ENCODE peak calls at places on chromosomes 7 and 10, in eight cellular contexts. One of them, this sample, is unnamed.

GRCh38 chr7:340200-340937 is 50.4 kb downstream of the FOXL3 start:
- DNase-seq in bronchial epithelial cell: no peak
- DNase-seq in T-helper 1 cell: no peak
- DNase-seq in GDM1: no peak
- DNase-seq in astrocyte of the cerebellum: no peak
- DNase-seq in effector CD4-positive, alpha-beta T cell: no peak
- DNase-seq in activated naive CD4-positive, alpha-beta T cell treated with Interleukin-2 at 50 U/mL for 16 hours: no peak
- DNase-seq in SW480: no peak
- DNase-seq in this sample: no peak

GRCh38 chr10:114327537-114328277 is 76.6 kb downstream of the AFAP1L2 start:
- DNase-seq in astrocyte of the cerebellum: no peak
- DNase-seq in SW480: no peak
- DNase-seq in effector CD4-positive, alpha-beta T cell: no peak
- DNase-seq in GDM1: no peak
- DNase-seq in activated naive CD4-positive, alpha-beta T cell treated with Interleukin-2 at 50 U/mL for 16 hours: no peak
- DNase-seq in bronchial epithelial cell: no peak
- DNase-seq in T-helper 1 cell: no peak
- DNase-seq in this sample: no peak

GRCh38 chr10:100972115-100972903 is 3.0 kb downstream of the SEMA4G start:
- DNase-seq in GDM1: no peak
- DNase-seq in T-helper 1 cell: no peak
- DNase-seq in bronchial epithelial cell: no peak
- DNase-seq in astrocyte of the cerebellum: no peak
- DNase-seq in effector CD4-positive, alpha-beta T cell: no peak
- DNase-seq in SW480: no peak
- DNase-seq in activated naive CD4-positive, alpha-beta T cell treated with Interleukin-2 at 50 U/mL for 16 hours: no peak
- DNase-seq in this sample: peak

GRCh38 chr10:1050555-1050954 is 1.6 kb upstream of the IDI1 start:
- DNase-seq in GDM1: no peak
- DNase-seq in SW480: peak
- DNase-seq in bronchial epithelial cell: peak
- DNase-seq in activated naive CD4-positive, alpha-beta T cell treated with Interleukin-2 at 50 U/mL for 16 hours: peak
- DNase-seq in effector CD4-positive, alpha-beta T cell: peak
- DNase-seq in T-helper 1 cell: peak
- DNase-seq in astrocyte of the cerebellum: no peak
- DNase-seq in this sample: no peak

GRCh38 chr7:13560441-13560840 is 429.0 kb downstream of the ETV1 start:
- DNase-seq in activated naive CD4-positive, alpha-beta T cell treated with Interleukin-2 at 50 U/mL for 16 hours: no peak
- DNase-seq in astrocyte of the cerebellum: no peak
- DNase-seq in bronchial epithelial cell: peak
- DNase-seq in T-helper 1 cell: no peak
- DNase-seq in effector CD4-positive, alpha-beta T cell: no peak
- DNase-seq in SW480: no peak
- DNase-seq in GDM1: no peak
- DNase-seq in this sample: no peak

GRCh38 chr7:74542558-74543117 is 88.9 kb downstream of the GTF2IRD1 start:
- DNase-seq in astrocyte of the cerebellum: no peak
- DNase-seq in activated naive CD4-positive, alpha-beta T cell treated with Interleukin-2 at 50 U/mL for 16 hours: no peak
- DNase-seq in SW480: no peak
- DNase-seq in effector CD4-positive, alpha-beta T cell: no peak
- DNase-seq in bronchial epithelial cell: peak
- DNase-seq in GDM1: no peak
- DNase-seq in T-helper 1 cell: no peak
- DNase-seq in this sample: no peak

GRCh38 chr7:91836065-91836368 is 44.5 kb downstream of the MTERF1 start:
- DNase-seq in GDM1: no peak
- DNase-seq in SW480: no peak
- DNase-seq in T-helper 1 cell: no peak
- DNase-seq in bronchial epithelial cell: peak
- DNase-seq in effector CD4-positive, alpha-beta T cell: no peak
- DNase-seq in activated naive CD4-positive, alpha-beta T cell treated with Interleukin-2 at 50 U/mL for 16 hours: no peak
- DNase-seq in astrocyte of the cerebellum: no peak
- DNase-seq in this sample: no peak

GRCh38 chr10:86974484-86974883 is 6.2 kb downstream of the ADIRF start:
- DNase-seq in GDM1: no peak
- DNase-seq in effector CD4-positive, alpha-beta T cell: no peak
- DNase-seq in activated naive CD4-positive, alpha-beta T cell treated with Interleukin-2 at 50 U/mL for 16 hours: no peak
- DNase-seq in SW480: no peak
- DNase-seq in astrocyte of the cerebellum: no peak
- DNase-seq in bronchial epithelial cell: peak
- DNase-seq in T-helper 1 cell: no peak
- DNase-seq in this sample: no peak

GRCh38 chr10:28880551-28880950 is 203.2 kb downstream of the BAMBI start:
- DNase-seq in bronchial epithelial cell: no peak
- DNase-seq in astrocyte of the cerebellum: no peak
- DNase-seq in T-helper 1 cell: no peak
- DNase-seq in SW480: no peak
- DNase-seq in GDM1: no peak
- DNase-seq in activated naive CD4-positive, alpha-beta T cell treated with Interleukin-2 at 50 U/mL for 16 hours: no peak
- DNase-seq in effector CD4-positive, alpha-beta T cell: no peak
- DNase-seq in this sample: no peak

GRCh38 chr7:75734586-75735047 is 4.1 kb downstream of the HIP1 start:
- DNase-seq in T-helper 1 cell: no peak
- DNase-seq in effector CD4-positive, alpha-beta T cell: no peak
- DNase-seq in activated naive CD4-positive, alpha-beta T cell treated with Interleukin-2 at 50 U/mL for 16 hours: no peak
- DNase-seq in SW480: no peak
- DNase-seq in GDM1: no peak
- DNase-seq in astrocyte of the cerebellum: no peak
- DNase-seq in bronchial epithelial cell: no peak
- DNase-seq in this sample: no peak

GRCh38 chr7:5352440-5353010 is 69.8 kb downstream of the SLC29A4 start:
- DNase-seq in T-helper 1 cell: no peak
- DNase-seq in effector CD4-positive, alpha-beta T cell: no peak
- DNase-seq in astrocyte of the cerebellum: no peak
- DNase-seq in GDM1: no peak
- DNase-seq in SW480: no peak
- DNase-seq in bronchial epithelial cell: no peak
- DNase-seq in activated naive CD4-positive, alpha-beta T cell treated with Interleukin-2 at 50 U/mL for 16 hours: no peak
- DNase-seq in this sample: no peak

GRCh38 chr7:4700577-4701235 is 18.6 kb downstream of the FOXK1 start:
- DNase-seq in bronchial epithelial cell: peak
- DNase-seq in astrocyte of the cerebellum: peak
- DNase-seq in activated naive CD4-positive, alpha-beta T cell treated with Interleukin-2 at 50 U/mL for 16 hours: no peak
- DNase-seq in GDM1: no peak
- DNase-seq in SW480: no peak
- DNase-seq in effector CD4-positive, alpha-beta T cell: no peak
- DNase-seq in T-helper 1 cell: no peak
- DNase-seq in this sample: no peak

GRCh38 chr7:128831178-128831993 is 1.2 kb downstream of the FLNC start:
- DNase-seq in T-helper 1 cell: no peak
- DNase-seq in GDM1: peak
- DNase-seq in effector CD4-positive, alpha-beta T cell: no peak
- DNase-seq in astrocyte of the cerebellum: peak
- DNase-seq in bronchial epithelial cell: no peak
- DNase-seq in activated naive CD4-positive, alpha-beta T cell treated with Interleukin-2 at 50 U/mL for 16 hours: no peak
- DNase-seq in SW480: no peak
- DNase-seq in this sample: peak

GRCh38 chr7:130921391-130922180 is 187.6 kb upstream of the KLF14 start:
- DNase-seq in astrocyte of the cerebellum: peak
- DNase-seq in SW480: peak
- DNase-seq in GDM1: no peak
- DNase-seq in effector CD4-positive, alpha-beta T cell: no peak
- DNase-seq in activated naive CD4-positive, alpha-beta T cell treated with Interleukin-2 at 50 U/mL for 16 hours: peak
- DNase-seq in T-helper 1 cell: no peak
- DNase-seq in bronchial epithelial cell: no peak
- DNase-seq in this sample: no peak

GRCh38 chr7:36788814-36789470 is 64.6 kb upstream of the AOAH start:
- DNase-seq in GDM1: no peak
- DNase-seq in astrocyte of the cerebellum: no peak
- DNase-seq in T-helper 1 cell: no peak
- DNase-seq in SW480: no peak
- DNase-seq in activated naive CD4-positive, alpha-beta T cell treated with Interleukin-2 at 50 U/mL for 16 hours: no peak
- DNase-seq in effector CD4-positive, alpha-beta T cell: no peak
- DNase-seq in bronchial epithelial cell: no peak
- DNase-seq in this sample: no peak

GRCh38 chr7:674454-675410 is 51.8 kb upstream of the DNAAF5 start:
- DNase-seq in SW480: no peak
- DNase-seq in T-helper 1 cell: no peak
- DNase-seq in bronchial epithelial cell: no peak
- DNase-seq in GDM1: no peak
- DNase-seq in activated naive CD4-positive, alpha-beta T cell treated with Interleukin-2 at 50 U/mL for 16 hours: no peak
- DNase-seq in effector CD4-positive, alpha-beta T cell: no peak
- DNase-seq in astrocyte of the cerebellum: no peak
- DNase-seq in this sample: peak

GRCh38 chr10:113027574-113028392 is 77.7 kb downstream of the TCF7L2 start:
- DNase-seq in effector CD4-positive, alpha-beta T cell: no peak
- DNase-seq in activated naive CD4-positive, alpha-beta T cell treated with Interleukin-2 at 50 U/mL for 16 hours: no peak
- DNase-seq in SW480: no peak
- DNase-seq in T-helper 1 cell: no peak
- DNase-seq in bronchial epithelial cell: peak
- DNase-seq in GDM1: no peak
- DNase-seq in astrocyte of the cerebellum: no peak
- DNase-seq in this sample: no peak

GRCh38 chr10:21753497-21754270 is 219.7 kb downstream of the MLLT10 start:
- DNase-seq in T-helper 1 cell: no peak
- DNase-seq in GDM1: no peak
- DNase-seq in activated naive CD4-positive, alpha-beta T cell treated with Interleukin-2 at 50 U/mL for 16 hours: no peak
- DNase-seq in bronchial epithelial cell: no peak
- DNase-seq in effector CD4-positive, alpha-beta T cell: no peak
- DNase-seq in astrocyte of the cerebellum: no peak
- DNase-seq in SW480: no peak
- DNase-seq in this sample: no peak

GRCh38 chr7:148162808-148163207 is 427.8 kb upstream of the C7orf33 start:
- DNase-seq in effector CD4-positive, alpha-beta T cell: no peak
- DNase-seq in astrocyte of the cerebellum: no peak
- DNase-seq in SW480: no peak
- DNase-seq in T-helper 1 cell: no peak
- DNase-seq in bronchial epithelial cell: no peak
- DNase-seq in GDM1: no peak
- DNase-seq in activated naive CD4-positive, alpha-beta T cell treated with Interleukin-2 at 50 U/mL for 16 hours: no peak
- DNase-seq in this sample: no peak

GRCh38 chr7:42691030-42691639 is 220.7 kb downstream of the C7orf25 start:
- DNase-seq in bronchial epithelial cell: peak
- DNase-seq in SW480: peak
- DNase-seq in effector CD4-positive, alpha-beta T cell: no peak
- DNase-seq in astrocyte of the cerebellum: peak
- DNase-seq in activated naive CD4-positive, alpha-beta T cell treated with Interleukin-2 at 50 U/mL for 16 hours: no peak
- DNase-seq in T-helper 1 cell: no peak
- DNase-seq in GDM1: no peak
- DNase-seq in this sample: no peak

GRCh38 chr10:80104066-80104926 is 25.8 kb downstream of the TMEM254 start:
- DNase-seq in GDM1: no peak
- DNase-seq in astrocyte of the cerebellum: peak
- DNase-seq in activated naive CD4-positive, alpha-beta T cell treated with Interleukin-2 at 50 U/mL for 16 hours: no peak
- DNase-seq in T-helper 1 cell: no peak
- DNase-seq in effector CD4-positive, alpha-beta T cell: no peak
- DNase-seq in bronchial epithelial cell: peak
- DNase-seq in SW480: no peak
- DNase-seq in this sample: no peak

GRCh38 chr7:143884978-143885559 is 16.9 kb downstream of the TCAF1 start:
- DNase-seq in activated naive CD4-positive, alpha-beta T cell treated with Interleukin-2 at 50 U/mL for 16 hours: peak
- DNase-seq in T-helper 1 cell: no peak
- DNase-seq in GDM1: no peak
- DNase-seq in SW480: no peak
- DNase-seq in astrocyte of the cerebellum: peak
- DNase-seq in bronchial epithelial cell: no peak
- DNase-seq in effector CD4-positive, alpha-beta T cell: no peak
- DNase-seq in this sample: peak

GRCh38 chr10:43137971-43138756 is at the start of gene CSGALNACT2:
- DNase-seq in effector CD4-positive, alpha-beta T cell: peak
- DNase-seq in SW480: peak
- DNase-seq in activated naive CD4-positive, alpha-beta T cell treated with Interleukin-2 at 50 U/mL for 16 hours: peak
- DNase-seq in astrocyte of the cerebellum: peak
- DNase-seq in bronchial epithelial cell: peak
- DNase-seq in GDM1: peak
- DNase-seq in T-helper 1 cell: peak
- DNase-seq in this sample: peak

This sample was measured in spleen.